ENCODE peak calls at places on chromosomes 2 and 18, in seven cellular contexts. V is Caco-2, O is breast epithelium, K is progenitor cell of endocrine pancreas, T is osteoblast, R is cerebellar nuclear complex, N is astrocyte of the spinal cord. L is an unnamed sample.

GRCh38 chr2:96729748-96730147 is 10.1 kb downstream of the LMAN2L start:
- DNase-seq in V (no peak), O (no peak), K (no peak), T (no peak), R (no peak), N (no peak), L (no peak)

GRCh38 chr2:205934443-205934842 is 151.5 kb downstream of the INO80D start:
- DNase-seq in V (no peak), O (no peak), K (no peak), T (peak), R (no peak), N (no peak), L (no peak)

GRCh38 chr2:205343103-205343502 is 339.2 kb upstream of the NRP2 start:
- DNase-seq in V (no peak), O (no peak), K (no peak), T (no peak), R (no peak), N (no peak), L (no peak)

GRCh38 chr2:170822885-170823799 is 6.5 kb downstream of the GAD1 start:
- DNase-seq in V (no peak), O (no peak), K (no peak), T (peak), R (no peak), N (no peak), L (no peak)

GRCh38 chr18:61475931-61476330 is 142.7 kb downstream of the CDH20 start:
- DNase-seq in V (no peak), O (no peak), K (no peak), T (no peak), R (no peak), N (no peak), L (no peak)

GRCh38 chr18:22432672-22433137 is 15.0 kb upstream of the CTAGE1 start:
- DNase-seq in V (no peak), O (peak), K (no peak), T (peak), R (no peak), N (peak), L (peak)

GRCh38 chr18:36814994-36815393 is 13.8 kb downstream of the TPGS2 start:
- DNase-seq in V (no peak), O (no peak), K (no peak), T (no peak), R (no peak), N (no peak), L (no peak)

GRCh38 chr18:34913837-34914755 is 127.1 kb upstream of the MAPRE2 start:
- DNase-seq in V (peak), O (peak), K (no peak), T (no peak), R (no peak), N (peak), L (no peak)

GRCh38 chr2:95325590-95326432 is 28.7 kb downstream of the KCNIP3 start:
- DNase-seq in V (no peak), O (no peak), K (no peak), T (no peak), R (no peak), N (no peak), L (no peak)

GRCh38 chr2:119704670-119705120 is 25.7 kb downstream of the TMEM177 start:
- DNase-seq in V (no peak), O (no peak), K (no peak), T (no peak), R (no peak), N (peak), L (no peak)

GRCh38 chr18:79730804-79731203 is 51.2 kb downstream of the CTDP1 start:
- DNase-seq in V (no peak), O (no peak), K (no peak), T (no peak), R (no peak), N (no peak), L (no peak)

GRCh38 chr2:74895031-74895425 is 61.1 kb downstream of the HK2 start:
- DNase-seq in V (no peak), O (no peak), K (no peak), T (no peak), R (no peak), N (no peak), L (no peak)

GRCh38 chr2:143513081-143513480 is 383.9 kb downstream of the ARHGAP15 start:
- DNase-seq in V (no peak), O (no peak), K (no peak), T (peak), R (no peak), N (peak), L (no peak)

GRCh38 chr18:76710646-76711520 is 111.5 kb upstream of the ZNF236 start:
- DNase-seq in V (no peak), O (no peak), K (no peak), T (no peak), R (no peak), N (no peak), L (no peak)

GRCh38 chr18:51531496-51531895 is 334.0 kb upstream of the MEX3C start:
- DNase-seq in V (no peak), O (no peak), K (no peak), T (no peak), R (no peak), N (no peak), L (no peak)

GRCh38 chr18:68494802-68495560 is 219.9 kb downstream of the TMX3 start:
- DNase-seq in V (no peak), O (no peak), K (no peak), T (peak), R (no peak), N (peak), L (peak)

GRCh38 chr2:17877811-17878221 is 651 bp upstream of the KCNS3 start:
- DNase-seq in V (no peak), O (no peak), K (no peak), T (peak), R (no peak), N (peak), L (no peak)

GRCh38 chr2:63465633-63466032 is 122.6 kb downstream of the WDPCP start:
- DNase-seq in V (no peak), O (no peak), K (no peak), T (peak), R (no peak), N (peak), L (peak)

GRCh38 chr2:205563646-205564045 is 118.7 kb upstream of the NRP2 start:
- DNase-seq in V (peak), O (no peak), K (no peak), T (no peak), R (no peak), N (no peak), L (no peak)

GRCh38 chr2:10039658-10040410 is 3.5 kb upstream of the KLF11 start:
- DNase-seq in V (no peak), O (peak), K (no peak), T (peak), R (peak), N (peak), L (no peak)

GRCh38 chr2:66495788-66496640 is 61.1 kb downstream of the MEIS1 start:
- DNase-seq in V (no peak), O (peak), K (no peak), T (peak), R (peak), N (peak), L (peak)

GRCh38 chr2:42835577-42836371 is 43.4 kb upstream of the HAAO start:
- DNase-seq in V (peak), O (peak), K (no peak), T (peak), R (no peak), N (peak), L (peak)

GRCh38 chr2:130372833-130373807 is 17.3 kb downstream of the PTPN18 start:
- DNase-seq in V (no peak), O (no peak), K (no peak), T (peak), R (no peak), N (peak), L (no peak)

GRCh38 chr2:136246086-136246669 is 128.2 kb upstream of the CXCR4 start:
- DNase-seq in V (no peak), O (peak), K (no peak), T (no peak), R (no peak), N (peak), L (no peak)